ENCODE peak calls at places on chromosomes 11 and 22, in eight cellular contexts. U, Y, Q, J, F, B, T and R are unnamed samples.

GRCh38 chr11:27717801-27718229 is 17.6 kb upstream of the BDNF start:
- DNase-seq in U (no peak), Y (no peak), Q (no peak), J (no peak), F (no peak), B (no peak), T (no peak), R (no peak)

GRCh38 chr11:112013501-112014164 is 11.6 kb upstream of the DLAT start:
- DNase-seq in U (no peak), Y (no peak), Q (no peak), J (no peak), F (no peak), B (no peak), T (no peak), R (no peak)

GRCh38 chr11:45754261-45754709 is 50.7 kb upstream of the SLC35C1 start:
- DNase-seq in U (no peak), Y (no peak), Q (peak; percentile 43), J (no peak), F (no peak), B (no peak), T (peak; percentile 59), R (no peak)

GRCh38 chr11:105790021-105790420 is 180.1 kb downstream of the GRIA4 start:
- DNase-seq in U (no peak), Y (no peak), Q (no peak), J (no peak), F (no peak), B (no peak), T (no peak), R (no peak)

GRCh38 chr22:33105501-33105911 is 47.3 kb upstream of the SYN3 start:
- DNase-seq in U (no peak), Y (no peak), Q (no peak), J (no peak), F (no peak), B (no peak), T (no peak), R (peak; percentile 75)

GRCh38 chr11:65615950-65616574 is 486 bp downstream of the PCNX3 start:
- DNase-seq in U (no peak), Y (peak; percentile 23), Q (no peak), J (peak; percentile 65), F (no peak), B (peak; percentile 62), T (no peak), R (no peak)

GRCh38 chr11:2553886-2554285 is 109.1 kb downstream of the KCNQ1 start:
- DNase-seq in U (no peak), Y (no peak), Q (no peak), J (no peak), F (no peak), B (no peak), T (no peak), R (no peak)

GRCh38 chr11:79437981-79438630 is 2.7 kb downstream of the TENM4 start:
- DNase-seq in U (no peak), Y (no peak), Q (no peak), J (no peak), F (peak; percentile 13), B (peak; percentile 18), T (no peak), R (no peak)

GRCh38 chr22:31944700-31945477 is 554 bp downstream of the YWHAH start:
- DNase-seq in U (peak; percentile 10), Y (peak; percentile 30), Q (peak; percentile 70), J (peak; percentile 58), F (peak; percentile 27), B (peak; percentile 53), T (peak; percentile 64), R (no peak)

GRCh38 chr11:104372111-104372510 is 208.2 kb upstream of the PDGFD start:
- DNase-seq in U (no peak), Y (no peak), Q (no peak), J (no peak), F (no peak), B (no peak), T (no peak), R (no peak)

GRCh38 chr11:119315139-119316016 is 1.6 kb downstream of the MCAM start:
- DNase-seq in U (peak; percentile 54), Y (peak; percentile 87), Q (peak; percentile 62), J (peak; percentile 73), F (peak; percentile 55), B (no peak), T (peak; percentile 53), R (peak; percentile 82)

GRCh38 chr11:87804176-87804575 is 371.1 kb downstream of the RAB38 start:
- DNase-seq in U (no peak), Y (no peak), Q (no peak), J (no peak), F (no peak), B (no peak), T (no peak), R (no peak)

GRCh38 chr11:119942021-119942420 is 195.9 kb downstream of the TRIM29 start:
- DNase-seq in U (no peak), Y (no peak), Q (no peak), J (no peak), F (no peak), B (no peak), T (no peak), R (no peak)

GRCh38 chr22:20175597-20175900 is 24.7 kb upstream of the CCDC188 start:
- DNase-seq in U (no peak), Y (no peak), Q (no peak), J (no peak), F (no peak), B (no peak), T (no peak), R (no peak)
- TF ChIP-seq CTCF in U (no peak), Y (no peak), Q (no peak), J (no peak), F (no peak), B (no peak), T (no peak), R (no peak)

DNA sequence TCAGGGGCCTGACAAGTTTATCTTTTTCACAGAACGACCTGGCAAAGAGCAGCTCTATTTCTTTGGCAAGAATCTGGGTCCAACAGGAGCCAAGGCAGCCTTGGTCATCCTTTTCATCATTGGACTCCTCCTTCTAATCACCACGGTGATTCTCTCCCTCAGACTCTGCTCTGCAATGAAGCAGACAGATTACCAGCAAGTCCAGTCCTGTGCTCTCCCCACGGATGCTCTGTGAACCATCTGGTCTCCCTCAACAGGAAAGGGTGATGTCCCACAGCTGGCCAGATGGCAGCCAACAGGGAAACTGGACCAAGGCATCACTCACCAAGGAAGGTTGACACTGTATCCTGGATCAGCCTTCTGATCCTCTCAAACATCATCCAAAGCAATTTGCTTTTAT is 17.0 kb upstream of the PANX1 start:
- DNase-seq in U (no peak), Y (no peak), Q (peak; percentile 39), J (no peak), F (no peak), B (no peak), T (peak; percentile 34), R (no peak)
- TF ChIP-seq CTCF in U (no peak), Y (no peak), Q (no peak), J (no peak), F (no peak), B (no peak), T (no peak), R (no peak)

GRCh38 chr11:81987829-81988472 is 745.7 kb downstream of the FAM181B start:
- DNase-seq in U (no peak), Y (no peak), Q (no peak), J (no peak), F (no peak), B (no peak), T (no peak), R (no peak)
- TF ChIP-seq CTCF in U (no peak), Y (no peak), Q (no peak), J (no peak), F (no peak), B (no peak), T (no peak), R (no peak)

DNA sequence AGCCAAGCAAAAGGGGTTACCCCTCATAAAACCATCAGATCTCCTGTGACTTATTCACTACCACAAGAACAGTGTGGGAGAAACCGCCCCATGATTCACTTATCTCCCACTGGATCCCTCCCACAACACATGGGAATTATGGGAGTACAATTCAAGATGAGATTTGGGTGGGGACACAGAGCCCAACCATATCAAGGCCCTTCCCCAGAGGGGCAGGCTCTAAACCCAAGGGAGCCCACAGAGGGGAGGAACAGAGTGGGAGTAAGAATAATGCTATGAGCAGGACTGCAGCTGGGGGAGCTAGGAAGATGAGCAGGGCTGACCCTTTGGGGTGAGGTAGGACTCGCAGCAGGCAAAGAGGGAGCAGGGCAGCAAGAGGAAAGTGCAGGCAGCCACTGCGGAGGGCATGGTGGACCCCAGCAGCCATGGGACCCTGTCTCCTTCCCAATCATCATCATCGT is 59.3 kb downstream of the CD82 start:
- DNase-seq in U (no peak), Y (no peak), Q (peak; percentile 9), J (no peak), F (no peak), B (peak; percentile 12), T (no peak), R (no peak)
- TF ChIP-seq CTCF in U (no peak), Y (no peak), Q (no peak), J (no peak), F (no peak), B (no peak), T (no peak), R (no peak)

GRCh38 chr11:47408598-47409439 is 429 bp downstream of the SLC39A13 start:
- DNase-seq in U (no peak), Y (no peak), Q (peak; percentile 45), J (no peak), F (no peak), B (peak; percentile 43), T (peak; percentile 54), R (no peak)
- TF ChIP-seq CTCF in U (no peak), Y (no peak), Q (no peak), J (no peak), F (no peak), B (no peak), T (no peak), R (no peak)